ENCODE peak calls at places on chromosomes 7 and 10, in ten cellular contexts. One of them, this sample, is unnamed.

GRCh38 chr10:89867964-89868363 is 166.6 kb downstream of the KIF20B start:
- DNase-seq in adrenal gland: no peak
- DNase-seq in upper lobe of right lung: no peak
- DNase-seq in body of pancreas: no peak
- DNase-seq in bronchial epithelial cell: peak; percentile 80
- DNase-seq in SK-N-SH: no peak
- DNase-seq in fibroblast of lung: peak; percentile 60
- DNase-seq in A549: no peak
- DNase-seq in coronary artery: no peak
- DNase-seq in CD8-positive, alpha-beta memory T cell: no peak
- DNase-seq in this sample: no peak

GRCh38 chr7:126570845-126571244 is 681.9 kb downstream of the GRM8 start:
- DNase-seq in SK-N-SH: no peak
- DNase-seq in upper lobe of right lung: no peak
- DNase-seq in adrenal gland: no peak
- DNase-seq in fibroblast of lung: peak; percentile 2
- DNase-seq in coronary artery: no peak
- DNase-seq in body of pancreas: no peak
- DNase-seq in bronchial epithelial cell: no peak
- DNase-seq in A549: no peak
- DNase-seq in CD8-positive, alpha-beta memory T cell: no peak
- DNase-seq in this sample: no peak

GRCh38 chr10:69861251-69862240 is 59.8 kb downstream of the COL13A1 start:
- DNase-seq in adrenal gland: no peak
- DNase-seq in fibroblast of lung: peak; percentile 92
- DNase-seq in CD8-positive, alpha-beta memory T cell: no peak
- DNase-seq in bronchial epithelial cell: peak; percentile 93
- DNase-seq in upper lobe of right lung: no peak
- DNase-seq in body of pancreas: peak; percentile 32
- DNase-seq in SK-N-SH: no peak
- DNase-seq in coronary artery: no peak
- DNase-seq in A549: peak; percentile 40
- DNase-seq in this sample: peak; percentile 30

GRCh38 chr10:22620140-22620857 is 94.1 kb downstream of the PIP4K2A start:
- DNase-seq in SK-N-SH: peak; percentile 44
- DNase-seq in fibroblast of lung: peak; percentile 98
- DNase-seq in adrenal gland: peak; percentile 95
- DNase-seq in bronchial epithelial cell: peak; percentile 90
- DNase-seq in A549: peak; percentile 86
- DNase-seq in coronary artery: peak; percentile 87
- DNase-seq in upper lobe of right lung: no peak
- DNase-seq in body of pancreas: peak; percentile 58
- DNase-seq in CD8-positive, alpha-beta memory T cell: no peak
- DNase-seq in this sample: no peak

GRCh38 chr10:33638891-33639290 is 304.4 kb upstream of the NRP1 start:
- DNase-seq in adrenal gland: no peak
- DNase-seq in body of pancreas: no peak
- DNase-seq in fibroblast of lung: peak; percentile 10
- DNase-seq in SK-N-SH: no peak
- DNase-seq in A549: no peak
- DNase-seq in CD8-positive, alpha-beta memory T cell: no peak
- DNase-seq in coronary artery: no peak
- DNase-seq in upper lobe of right lung: no peak
- DNase-seq in bronchial epithelial cell: peak; percentile 73
- DNase-seq in this sample: no peak

GRCh38 chr10:118763202-118763988 is 8.6 kb upstream of the CACUL1 start:
- DNase-seq in coronary artery: no peak
- DNase-seq in adrenal gland: no peak
- DNase-seq in upper lobe of right lung: no peak
- DNase-seq in fibroblast of lung: no peak
- DNase-seq in SK-N-SH: no peak
- DNase-seq in A549: no peak
- DNase-seq in CD8-positive, alpha-beta memory T cell: no peak
- DNase-seq in bronchial epithelial cell: no peak
- DNase-seq in body of pancreas: no peak
- DNase-seq in this sample: no peak

GRCh38 chr7:105861252-105861651 is 15.1 kb downstream of the ATXN7L1 start:
- DNase-seq in A549: no peak
- DNase-seq in upper lobe of right lung: no peak
- DNase-seq in fibroblast of lung: no peak
- DNase-seq in CD8-positive, alpha-beta memory T cell: no peak
- DNase-seq in coronary artery: no peak
- DNase-seq in bronchial epithelial cell: no peak
- DNase-seq in SK-N-SH: no peak
- DNase-seq in body of pancreas: no peak
- DNase-seq in adrenal gland: no peak
- DNase-seq in this sample: no peak

GRCh38 chr7:149871576-149871975 is 2.2 kb upstream of the ATP6V0E2 start:
- DNase-seq in CD8-positive, alpha-beta memory T cell: no peak
- DNase-seq in fibroblast of lung: no peak
- DNase-seq in upper lobe of right lung: no peak
- DNase-seq in bronchial epithelial cell: no peak
- DNase-seq in SK-N-SH: no peak
- DNase-seq in adrenal gland: no peak
- DNase-seq in body of pancreas: no peak
- DNase-seq in A549: no peak
- DNase-seq in coronary artery: no peak
- DNase-seq in this sample: no peak

GRCh38 chr10:46549171-46550075 is 7.0 kb downstream of the GPRIN2 start:
- DNase-seq in upper lobe of right lung: peak; percentile 71
- DNase-seq in A549: no peak
- DNase-seq in SK-N-SH: peak; percentile 41
- DNase-seq in bronchial epithelial cell: no peak
- DNase-seq in adrenal gland: peak; percentile 9
- DNase-seq in body of pancreas: peak; percentile 10
- DNase-seq in fibroblast of lung: no peak
- DNase-seq in CD8-positive, alpha-beta memory T cell: no peak
- DNase-seq in coronary artery: peak; percentile 76
- DNase-seq in this sample: no peak

GRCh38 chr7:141074162-141074989 is 512 bp downstream of the TMEM178B start:
- DNase-seq in adrenal gland: peak; percentile 26
- DNase-seq in upper lobe of right lung: peak; percentile 65
- DNase-seq in bronchial epithelial cell: no peak
- DNase-seq in SK-N-SH: peak; percentile 75
- DNase-seq in coronary artery: no peak
- DNase-seq in fibroblast of lung: peak; percentile 8
- DNase-seq in CD8-positive, alpha-beta memory T cell: no peak
- DNase-seq in A549: no peak
- DNase-seq in body of pancreas: peak; percentile 46
- DNase-seq in this sample: no peak

GRCh38 chr10:71957546-71958275 is 6.5 kb upstream of the CHST3 start:
- DNase-seq in SK-N-SH: no peak
- DNase-seq in bronchial epithelial cell: no peak
- DNase-seq in CD8-positive, alpha-beta memory T cell: no peak
- DNase-seq in A549: no peak
- DNase-seq in upper lobe of right lung: no peak
- DNase-seq in coronary artery: no peak
- DNase-seq in body of pancreas: no peak
- DNase-seq in fibroblast of lung: no peak
- DNase-seq in adrenal gland: no peak
- DNase-seq in this sample: no peak

GRCh38 chr10:110765513-110766375 is 106.0 kb upstream of the PDCD4 start:
- DNase-seq in bronchial epithelial cell: peak; percentile 65
- DNase-seq in upper lobe of right lung: no peak
- DNase-seq in coronary artery: no peak
- DNase-seq in adrenal gland: no peak
- DNase-seq in A549: no peak
- DNase-seq in CD8-positive, alpha-beta memory T cell: no peak
- DNase-seq in body of pancreas: no peak
- DNase-seq in fibroblast of lung: peak; percentile 37
- DNase-seq in SK-N-SH: no peak
- DNase-seq in this sample: no peak

GRCh38 chr10:110762849-110763211 is 108.9 kb upstream of the PDCD4 start:
- DNase-seq in coronary artery: no peak
- DNase-seq in A549: no peak
- DNase-seq in fibroblast of lung: no peak
- DNase-seq in bronchial epithelial cell: no peak
- DNase-seq in CD8-positive, alpha-beta memory T cell: no peak
- DNase-seq in body of pancreas: no peak
- DNase-seq in SK-N-SH: no peak
- DNase-seq in upper lobe of right lung: no peak
- DNase-seq in adrenal gland: no peak
- DNase-seq in this sample: no peak

GRCh38 chr10:110764378-110764777 is 107.3 kb upstream of the PDCD4 start:
- DNase-seq in CD8-positive, alpha-beta memory T cell: no peak
- DNase-seq in adrenal gland: no peak
- DNase-seq in A549: no peak
- DNase-seq in bronchial epithelial cell: peak; percentile 56
- DNase-seq in body of pancreas: no peak
- DNase-seq in coronary artery: no peak
- DNase-seq in upper lobe of right lung: no peak
- DNase-seq in fibroblast of lung: no peak
- DNase-seq in SK-N-SH: no peak
- DNase-seq in this sample: no peak

GRCh38 chr10:110762109-110762848 is 109.4 kb upstream of the PDCD4 start:
- DNase-seq in bronchial epithelial cell: no peak
- DNase-seq in fibroblast of lung: no peak
- DNase-seq in upper lobe of right lung: no peak
- DNase-seq in body of pancreas: no peak
- DNase-seq in coronary artery: no peak
- DNase-seq in CD8-positive, alpha-beta memory T cell: no peak
- DNase-seq in adrenal gland: no peak
- DNase-seq in A549: no peak
- DNase-seq in SK-N-SH: no peak
- DNase-seq in this sample: no peak

DNA sequence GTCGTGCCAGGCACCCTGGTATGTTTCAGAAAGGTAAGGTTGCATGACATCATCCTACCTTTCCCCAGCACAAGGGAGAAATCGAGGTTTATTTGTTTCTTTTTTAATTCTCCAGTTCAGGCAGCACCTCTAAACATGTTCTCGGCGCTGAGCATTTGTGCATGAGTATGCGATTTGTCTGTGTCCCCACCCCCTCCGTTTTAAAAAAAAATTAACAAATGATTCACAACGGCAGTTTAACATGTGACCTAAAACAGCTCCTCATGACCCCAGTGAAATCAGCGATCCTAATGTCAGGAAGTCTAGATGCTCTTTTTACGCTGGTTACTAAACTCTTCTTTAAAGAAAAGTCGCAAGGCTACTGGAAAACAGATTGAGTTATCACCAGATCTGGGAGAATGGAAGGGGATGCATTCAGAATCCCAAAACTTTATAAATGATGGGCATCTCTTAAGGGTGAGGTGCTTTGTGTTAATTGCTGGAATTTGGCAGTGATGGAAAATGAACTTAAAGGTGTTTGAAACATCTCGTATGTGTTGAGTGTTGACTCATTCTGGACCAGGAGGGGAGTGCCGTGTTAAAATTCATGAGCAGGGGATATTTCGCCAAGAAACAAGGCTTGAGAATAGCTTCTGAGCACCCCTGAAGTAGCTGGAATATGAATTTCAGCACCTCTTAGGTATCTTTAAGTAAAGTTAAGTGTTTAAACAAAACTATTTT is 106.8 kb upstream of the PDCD4 start:
- DNase-seq in A549: no peak
- DNase-seq in CD8-positive, alpha-beta memory T cell: no peak
- DNase-seq in fibroblast of lung: no peak
- DNase-seq in coronary artery: no peak
- DNase-seq in bronchial epithelial cell: peak; percentile 53
- DNase-seq in adrenal gland: no peak
- DNase-seq in upper lobe of right lung: no peak
- DNase-seq in SK-N-SH: no peak
- DNase-seq in body of pancreas: no peak
- DNase-seq in this sample: no peak
- H3K4me3 ChIP-seq in A549: no peak overlapping the region
- H3K4me3 ChIP-seq in CD8-positive, alpha-beta memory T cell: no peak overlapping the region
- H3K4me3 ChIP-seq in fibroblast of lung: no peak overlapping the region
- H3K4me3 ChIP-seq in coronary artery: peak overlapping the region; percentile 31
- H3K4me3 ChIP-seq in bronchial epithelial cell: peak overlapping the region; percentile 17
- H3K4me3 ChIP-seq in adrenal gland: no peak overlapping the region
- H3K4me3 ChIP-seq in upper lobe of right lung: no peak overlapping the region
- H3K4me3 ChIP-seq in SK-N-SH: no peak overlapping the region
- H3K4me3 ChIP-seq in body of pancreas: no peak overlapping the region
- H3K4me3 ChIP-seq in this sample: no peak overlapping the region

GRCh38 chr10:30187010-30187409 is 127.6 kb upstream of the JCAD start:
- DNase-seq in CD8-positive, alpha-beta memory T cell: no peak
- DNase-seq in body of pancreas: no peak
- DNase-seq in upper lobe of right lung: no peak
- DNase-seq in coronary artery: no peak
- DNase-seq in A549: no peak
- DNase-seq in fibroblast of lung: no peak
- DNase-seq in bronchial epithelial cell: no peak
- DNase-seq in adrenal gland: no peak
- DNase-seq in SK-N-SH: no peak
- DNase-seq in this sample: no peak
- H3K4me3 ChIP-seq in CD8-positive, alpha-beta memory T cell: no peak overlapping the region
- H3K4me3 ChIP-seq in body of pancreas: no peak overlapping the region
- H3K4me3 ChIP-seq in upper lobe of right lung: no peak overlapping the region
- H3K4me3 ChIP-seq in coronary artery: no peak overlapping the region
- H3K4me3 ChIP-seq in A549: no peak overlapping the region
- H3K4me3 ChIP-seq in fibroblast of lung: no peak overlapping the region
- H3K4me3 ChIP-seq in bronchial epithelial cell: no peak overlapping the region
- H3K4me3 ChIP-seq in adrenal gland: no peak overlapping the region
- H3K4me3 ChIP-seq in SK-N-SH: no peak overlapping the region
- H3K4me3 ChIP-seq in this sample: no peak overlapping the region

GRCh38 chr10:130933008-130933390 is 378.5 kb downstream of the TCERG1L start:
- DNase-seq in CD8-positive, alpha-beta memory T cell: no peak
- DNase-seq in fibroblast of lung: no peak
- DNase-seq in adrenal gland: no peak
- DNase-seq in SK-N-SH: no peak
- DNase-seq in bronchial epithelial cell: no peak
- DNase-seq in body of pancreas: no peak
- DNase-seq in A549: no peak
- DNase-seq in coronary artery: no peak
- DNase-seq in upper lobe of right lung: no peak
- DNase-seq in this sample: no peak
- H3K4me3 ChIP-seq in CD8-positive, alpha-beta memory T cell: no peak overlapping the region
- H3K4me3 ChIP-seq in fibroblast of lung: no peak overlapping the region
- H3K4me3 ChIP-seq in adrenal gland: no peak overlapping the region
- H3K4me3 ChIP-seq in SK-N-SH: no peak overlapping the region
- H3K4me3 ChIP-seq in bronchial epithelial cell: no peak overlapping the region
- H3K4me3 ChIP-seq in body of pancreas: no peak overlapping the region
- H3K4me3 ChIP-seq in A549: no peak overlapping the region
- H3K4me3 ChIP-seq in coronary artery: no peak overlapping the region
- H3K4me3 ChIP-seq in upper lobe of right lung: no peak overlapping the region
- H3K4me3 ChIP-seq in this sample: no peak overlapping the region

DNA sequence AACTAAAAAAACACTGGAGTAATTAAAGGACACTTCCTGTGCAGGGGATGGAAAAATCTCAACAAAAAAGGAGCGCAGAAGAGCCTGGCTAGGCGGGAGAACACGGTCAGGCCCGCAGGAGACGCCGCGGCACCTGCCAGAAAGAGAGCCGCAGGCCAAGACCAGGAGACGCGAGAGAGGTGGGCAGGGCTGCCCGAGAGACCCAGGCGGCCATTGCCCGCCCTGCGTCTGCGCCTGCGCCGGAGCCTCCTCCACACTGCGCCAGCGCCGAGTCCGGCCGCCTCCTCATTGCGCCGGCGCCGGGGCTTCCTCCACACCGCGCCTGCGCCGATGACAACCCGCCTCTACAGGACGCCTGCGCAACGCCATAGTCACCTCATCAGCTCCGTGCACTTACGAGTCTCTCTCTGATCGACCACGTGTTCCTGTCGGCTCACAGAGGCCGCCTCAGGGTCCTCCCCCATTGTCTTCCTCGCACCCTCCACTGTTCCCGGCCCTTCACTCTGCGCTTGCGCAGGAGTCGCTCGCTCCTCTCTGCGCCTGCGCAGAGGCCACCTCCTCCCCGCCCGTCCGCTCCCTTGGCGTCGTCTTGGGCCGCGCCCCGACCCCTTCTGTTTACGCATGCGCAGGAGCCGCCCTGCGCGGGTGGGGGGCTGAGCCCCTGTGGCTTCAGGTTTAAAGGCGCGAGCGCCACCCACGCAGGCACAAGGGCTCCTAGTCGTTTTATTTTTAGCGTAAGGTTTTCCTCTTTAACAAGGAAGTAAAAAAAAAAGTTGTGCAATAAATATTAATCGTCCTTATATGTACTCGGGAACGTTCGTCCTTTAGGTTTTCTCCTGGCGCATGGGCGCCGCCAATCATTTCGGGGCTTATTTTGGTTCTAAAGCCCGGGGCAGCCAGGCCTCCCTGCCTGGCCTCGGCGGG is 43.2 kb upstream of the FAM20C start:
- DNase-seq in A549: peak; percentile 87
- DNase-seq in bronchial epithelial cell: peak; percentile 96
- DNase-seq in coronary artery: peak; percentile 99
- DNase-seq in adrenal gland: peak; percentile 99
- DNase-seq in SK-N-SH: peak; percentile 100
- DNase-seq in fibroblast of lung: peak; percentile 99
- DNase-seq in upper lobe of right lung: peak; percentile 99
- DNase-seq in body of pancreas: peak; percentile 98
- DNase-seq in CD8-positive, alpha-beta memory T cell: peak; percentile 99
- DNase-seq in this sample: peak; percentile 97
- H3K4me3 ChIP-seq in A549: peak overlapping the region; percentile 45
- H3K4me3 ChIP-seq in bronchial epithelial cell: peak overlapping the region; percentile 65
- H3K4me3 ChIP-seq in coronary artery: peak overlapping the region; percentile 70
- H3K4me3 ChIP-seq in adrenal gland: peak overlapping the region; percentile 35
- H3K4me3 ChIP-seq in SK-N-SH: peak overlapping the region; percentile 73
- H3K4me3 ChIP-seq in fibroblast of lung: peak overlapping the region; percentile 73
- H3K4me3 ChIP-seq in upper lobe of right lung: peak overlapping the region; percentile 77
- H3K4me3 ChIP-seq in body of pancreas: no peak overlapping the region
- H3K4me3 ChIP-seq in CD8-positive, alpha-beta memory T cell: peak overlapping the region; percentile 55
- H3K4me3 ChIP-seq in this sample: peak overlapping the region; percentile 63